ENCODE peak calls at places on chromosomes 11 and 22, in eight cellular contexts. Y is breast epithelium, R is tibial nerve, C is IMR-90, N is cardiac muscle cell, W is kidney, J is sigmoid colon, Z is A549. P is an unnamed sample. For H3K4me1, the result is how much of the 10 kb centered on the place peaks cover.

GRCh38 chr22:49203863-49204598 is 623.6 kb downstream of the BRD1 start:
- DNase-seq in R (no peak), W (peak), N (no peak), C (no peak), J (peak), Z (no peak), Y (no peak), P (no peak)

GRCh38 chr11:36460220-36460619 is 49.9 kb downstream of the TRAF6 start:
- DNase-seq in J (no peak), Y (no peak), C (no peak), Z (no peak), N (no peak), W (no peak), R (no peak), P (no peak)

GRCh38 chr11:12276831-12277475 is 100.4 kb upstream of the PARVA start:
- DNase-seq in C (no peak), R (no peak), Z (no peak), W (peak), N (no peak), Y (no peak), J (peak), P (no peak)

GRCh38 chr11:18578975-18579598 is 9.4 kb downstream of the UEVLD start:
- DNase-seq in N (no peak), Y (no peak), C (no peak), R (no peak), Z (peak), W (no peak), J (no peak), P (no peak)

GRCh38 chr11:73388241-73389133 is 12.3 kb downstream of the RELT start:
- DNase-seq in N (no peak), Y (no peak), R (no peak), J (peak), W (peak), Z (no peak), C (no peak), P (no peak)

GRCh38 chr22:23536821-23537345 is 43.2 kb downstream of the IGLL1 start:
- DNase-seq in R (no peak), J (peak), Z (no peak), W (no peak), C (no peak), Y (no peak), N (no peak), P (no peak)

GRCh38 chr22:29647954-29648737 is 44.7 kb downstream of the NF2 start:
- DNase-seq in R (no peak), C (no peak), N (no peak), W (no peak), Z (no peak), Y (peak), J (no peak), P (no peak)

GRCh38 chr11:118957968-118958367 is 1.9 kb downstream of the UPK2 start:
- DNase-seq in Z (no peak), R (no peak), W (peak), J (no peak), C (no peak), N (no peak), Y (no peak), P (no peak)

GRCh38 chr11:70204466-70204799 is 1.3 kb downstream of the FADD start:
- DNase-seq in W (no peak), C (no peak), Y (no peak), Z (no peak), N (no peak), R (no peak), J (no peak), P (no peak)

GRCh38 chr22:31080848-31081649 is at the start of gene SMTN:
- DNase-seq in J (peak), Y (peak), Z (peak), W (peak), N (peak), C (peak), R (peak), P (peak)

DNA sequence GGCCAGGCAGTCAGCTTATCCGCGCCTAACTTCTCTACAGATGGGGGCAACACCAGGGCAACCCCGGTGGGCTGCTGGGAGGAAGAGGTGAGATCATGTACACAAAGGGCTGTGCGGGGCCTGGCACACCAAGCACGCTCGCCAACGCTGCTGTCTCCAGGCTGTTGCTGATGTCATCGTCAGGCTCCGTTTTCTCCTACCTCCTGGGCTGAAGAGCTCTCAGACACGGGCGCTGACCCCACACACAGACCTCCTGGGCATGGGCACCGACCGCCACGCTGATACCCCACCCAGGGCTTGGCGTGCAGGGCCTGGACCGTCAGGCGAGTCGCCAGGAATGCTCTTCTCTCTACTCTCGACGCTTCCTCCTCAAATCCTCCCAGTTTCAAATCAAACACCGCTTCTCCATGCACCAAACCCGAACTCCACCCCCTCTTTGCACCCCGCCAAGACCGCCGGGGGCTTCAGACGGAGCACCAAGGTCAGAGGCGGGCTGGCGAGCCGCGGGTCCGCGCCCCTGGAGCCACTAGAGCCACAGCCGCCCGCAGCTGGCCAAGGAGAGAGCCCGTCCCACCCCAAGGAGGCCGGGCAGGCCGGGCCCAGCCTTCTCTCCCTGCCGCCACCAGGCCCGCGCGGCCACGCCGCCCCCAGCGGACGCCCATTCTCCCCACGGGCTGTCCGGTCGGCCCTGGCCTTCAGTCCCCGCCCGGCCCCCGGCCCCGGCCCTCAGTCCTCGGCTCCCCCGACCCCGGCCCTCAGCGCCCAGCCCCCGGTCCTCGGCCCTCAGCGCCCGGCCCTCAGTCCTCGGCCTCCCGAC is 772 bp downstream of the SBF1 start:
- DNase-seq in R (no peak), N (peak), Y (no peak), J (peak), C (peak), W (peak), Z (no peak), P (peak)
- H3K4me1 ChIP-seq in R (half or more), N (under half), Y (under half), J (half or more), C (under half), W (under half), Z (under half), P (under half)

DNA sequence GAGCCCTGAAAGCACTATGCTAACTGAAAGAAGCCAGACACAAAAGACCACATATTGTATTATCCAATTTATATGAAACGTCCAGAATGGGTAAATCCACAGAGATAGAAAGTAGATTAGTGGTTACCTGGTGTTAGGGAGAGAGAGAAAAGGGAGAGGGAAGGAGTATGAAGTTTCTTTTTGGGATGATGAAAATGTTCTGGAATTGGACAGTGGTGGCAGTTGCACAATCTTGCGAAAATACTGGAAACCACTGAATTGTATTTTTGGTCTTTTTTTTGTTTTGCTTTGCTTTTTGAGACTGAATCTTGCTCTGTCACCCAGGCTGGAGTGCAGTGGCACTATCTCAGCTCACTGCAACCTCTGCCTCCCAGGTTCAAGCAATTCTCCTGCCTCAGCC is 63.5 kb downstream of the MRTFA start:
- DNase-seq in N (peak), Z (no peak), C (no peak), W (no peak), Y (no peak), R (no peak), J (no peak), P (no peak)
- TF ChIP-seq CTCF in N (no peak), Z (no peak), C (no peak), W (no peak), Y (no peak), R (no peak), J (no peak), P (no peak)

GRCh38 chr11:1302461-1303073 is 6.9 kb downstream of the TOLLIP start:
- DNase-seq in J (no peak), W (peak), Z (no peak), N (no peak), C (no peak), R (no peak), Y (no peak), P (no peak)
- H3K4me1 ChIP-seq in J (half or more), W (under half), Z (half or more), N (under half), C (under half), R (half or more), Y (under half), P (under half)

DNA sequence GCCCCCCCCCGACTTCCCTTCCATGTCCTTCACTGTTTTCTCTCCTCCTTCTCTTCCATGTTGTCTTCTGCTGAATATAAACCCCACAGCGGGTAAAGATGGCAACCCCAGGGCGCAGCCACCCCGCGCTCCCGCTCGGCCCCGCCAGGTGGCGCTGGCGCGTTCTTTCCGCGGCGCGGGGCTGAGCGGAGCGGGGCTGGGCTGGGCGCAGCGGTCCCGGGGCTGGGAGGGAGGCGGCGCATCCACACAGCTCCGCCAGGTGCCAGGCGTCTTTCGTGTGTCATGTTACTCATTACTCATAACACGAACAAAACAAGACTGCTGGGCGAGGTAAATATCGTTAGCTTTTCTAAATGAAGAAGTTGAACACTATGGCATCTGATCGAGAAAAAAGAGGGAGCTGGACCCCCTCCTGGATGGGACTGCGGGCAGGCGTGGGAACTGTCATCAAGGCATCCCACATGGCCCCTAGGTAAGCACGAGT is 321.2 kb downstream of the NTM start:
- DNase-seq in Y (no peak), C (peak), J (no peak), N (peak), R (no peak), Z (no peak), W (peak), P (no peak)
- TF ChIP-seq CTCF in Y (no peak), C (peak), J (no peak), N (peak), R (peak), Z (no peak), W (peak), P (no peak)

DNA sequence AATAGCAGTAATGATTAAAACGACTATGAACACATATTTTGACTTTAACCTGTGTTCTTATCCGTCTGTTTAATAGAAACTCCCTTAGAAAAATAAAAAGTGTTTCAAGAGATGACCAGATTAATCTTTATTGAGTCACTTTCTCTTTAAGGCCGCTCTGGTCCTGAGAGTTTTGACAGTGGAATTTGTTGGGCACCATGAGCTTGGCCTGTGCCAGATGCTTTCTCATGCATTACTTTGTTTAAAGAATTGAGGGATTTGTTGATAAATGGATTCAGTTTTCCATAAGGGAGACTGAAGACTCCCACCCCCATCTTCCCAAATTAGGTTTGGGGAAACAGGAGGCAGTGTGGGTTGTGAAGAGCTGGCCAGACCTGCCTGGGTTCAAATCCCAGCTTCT is 53.2 kb upstream of the ALX4 start:
- DNase-seq in N (no peak), C (no peak), R (no peak), J (no peak), W (no peak), Z (no peak), Y (no peak), P (no peak)
- H3K4me1 ChIP-seq in N (under half), C (under half), R (under half), J (under half), W (under half), Z (under half), Y (under half), P (under half)

DNA sequence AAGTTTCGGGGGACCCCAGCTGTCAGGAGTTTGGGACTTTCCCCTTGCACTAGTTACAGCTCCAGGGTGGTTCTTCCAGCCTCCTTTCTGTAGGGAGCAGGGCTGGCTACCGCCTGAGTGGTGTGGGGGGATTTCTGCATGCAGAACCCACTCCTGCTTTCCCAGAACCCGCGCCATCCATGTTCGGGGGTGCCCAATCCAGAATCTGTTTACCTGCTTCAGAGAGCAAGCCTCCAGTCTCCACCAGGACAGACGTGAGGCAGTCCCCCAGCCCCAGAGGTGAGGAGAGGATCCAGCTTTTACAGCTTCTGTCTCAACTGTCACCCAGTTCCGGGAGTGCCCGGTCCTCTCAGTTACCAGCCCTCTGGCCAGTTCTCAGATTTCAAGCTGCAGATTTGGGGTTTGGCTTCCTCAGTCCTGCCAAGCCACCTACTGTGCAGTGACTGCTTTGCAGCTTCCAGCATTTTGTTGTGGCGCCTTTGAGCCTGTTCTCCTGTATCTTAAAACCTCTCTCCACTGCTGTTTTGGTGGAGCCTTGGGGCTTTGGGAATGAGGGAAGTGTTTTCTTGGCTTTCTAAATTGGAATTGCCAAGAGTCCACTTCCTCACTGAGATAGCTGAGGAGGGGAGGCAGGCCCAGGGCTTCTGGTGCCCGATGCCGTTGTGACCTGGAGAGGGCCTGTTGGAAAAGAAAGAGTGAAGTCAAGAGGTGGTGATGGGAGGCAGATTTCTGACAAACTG is 513.2 kb downstream of the TBC1D22A start:
- DNase-seq in J (peak), N (peak), Y (no peak), R (no peak), C (no peak), Z (no peak), W (no peak), P (no peak)
- TF ChIP-seq CTCF in J (no peak), N (peak), Y (no peak), R (no peak), C (no peak), Z (no peak), W (no peak), P (no peak)

GRCh38 chr11:86427441-86427840 is 52.8 kb downstream of the CCDC81 start:
- DNase-seq in Y (no peak), C (no peak), W (no peak), N (no peak), R (no peak), J (no peak), Z (no peak), P (no peak)

GRCh38 chr11:86435711-86436110 is 61.0 kb downstream of the CCDC81 start:
- DNase-seq in N (no peak), C (no peak), J (no peak), W (no peak), R (no peak), Y (no peak), Z (no peak), P (no peak)

DNA sequence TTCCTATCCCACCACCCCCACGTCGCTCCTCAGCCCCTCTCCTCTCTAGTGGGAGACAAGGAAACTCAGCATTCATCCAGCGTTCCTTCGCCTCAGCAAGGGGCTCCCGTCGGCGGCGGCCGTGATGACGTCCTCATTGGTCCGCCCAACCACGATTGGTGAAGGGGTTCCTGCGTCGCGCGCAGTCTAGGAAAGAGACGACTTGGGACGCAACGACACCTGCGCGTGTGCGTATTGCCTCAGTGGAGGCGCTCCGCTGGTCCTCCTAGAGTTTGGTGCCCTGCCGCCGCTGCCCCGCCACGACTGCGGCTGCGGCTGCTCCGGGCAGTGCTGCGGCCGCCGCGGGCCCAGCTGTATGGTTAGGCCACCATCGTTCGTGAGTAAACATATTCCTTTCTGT is 56.6 kb downstream of the CCDC81 start:
- DNase-seq in Z (no peak), Y (no peak), N (no peak), R (no peak), C (no peak), W (no peak), J (no peak), P (no peak)
- H3K4me1 ChIP-seq in Z (under half), Y (under half), N (under half), R (under half), C (under half), W (under half), J (under half), P (under half)

GRCh38 chr11:103619480-103619879 is 417.0 kb upstream of the DDI1 start:
- DNase-seq in C (no peak), Y (no peak), N (no peak), Z (no peak), R (no peak), J (no peak), W (no peak), P (no peak)
- TF ChIP-seq CTCF in C (no peak), Y (no peak), N (peak), Z (peak), R (no peak), J (no peak), W (no peak), P (no peak)

GRCh38 chr11:1748467-1749019 is 1.9 kb downstream of the IFITM10 start:
- DNase-seq in Z (no peak), N (no peak), C (no peak), J (no peak), R (no peak), W (no peak), Y (no peak), P (no peak)

GRCh38 chr11:1750840-1751520 is 585 bp upstream of the IFITM10 start:
- DNase-seq in W (no peak), N (no peak), J (peak), R (no peak), Z (no peak), C (no peak), Y (no peak), P (no peak)

GRCh38 chr11:1749020-1749758 is 1.2 kb downstream of the IFITM10 start:
- DNase-seq in C (no peak), Y (no peak), Z (no peak), W (no peak), N (peak), R (no peak), J (no peak), P (no peak)

GRCh38 chr11:1750481-1750839 is at the start of gene IFITM10:
- DNase-seq in C (no peak), Z (no peak), Y (no peak), J (no peak), N (peak), R (no peak), W (no peak), P (no peak)

DNA sequence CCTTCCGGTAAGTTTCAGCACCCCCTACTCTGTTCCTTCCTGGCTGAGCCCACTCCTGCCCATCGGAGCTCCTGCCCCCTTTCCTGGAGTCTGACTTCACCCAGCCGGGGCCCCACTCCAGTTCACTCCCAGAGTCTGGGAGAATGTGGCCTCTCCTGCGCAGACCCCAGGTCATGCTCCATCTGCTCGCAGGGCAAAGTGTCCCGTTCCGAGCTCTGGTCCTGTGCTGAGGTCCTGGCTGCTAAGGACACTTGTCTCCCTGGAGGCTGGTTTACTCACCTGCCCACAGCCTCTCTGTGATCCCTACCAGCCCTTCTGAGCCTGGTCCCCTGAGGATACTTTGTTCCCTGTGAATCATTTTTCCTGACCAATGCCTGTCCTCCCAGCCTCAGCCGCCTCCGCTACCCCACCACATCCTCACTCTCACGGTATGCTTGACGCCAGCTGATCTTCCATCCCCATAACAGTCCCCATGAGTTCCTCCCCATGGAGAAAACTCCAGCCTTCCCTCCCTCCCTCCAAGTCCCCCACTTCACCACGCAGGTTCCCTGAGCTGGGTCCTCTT is 526 bp downstream of the IFITM10 start:
- DNase-seq in J (no peak), N (peak), Y (no peak), W (peak), C (peak), Z (peak), R (no peak), P (no peak)
- H3K4me1 ChIP-seq in J (under half), N (under half), Y (under half), W (under half), C (under half), Z (under half), R (half or more), P (under half)

GRCh38 chr11:124807201-124807600 is 7.0 kb upstream of the MSANTD2 start:
- DNase-seq in W (no peak), Z (no peak), C (no peak), N (no peak), Y (no peak), R (no peak), J (no peak), P (no peak)
- TF ChIP-seq CTCF in W (no peak), Z (no peak), C (no peak), N (no peak), Y (no peak), R (no peak), J (no peak), P (no peak)